ENCODE peak calls at places on chromosome 9, in seven cellular contexts. K, T, J, G, N, D and U are unnamed samples.

GRCh38 chr9:129210125-129210524 is 32.1 kb upstream of the IER5L start:
- DNase-seq in K (no peak), T (no peak), J (no peak), G (no peak), N (no peak), D (no peak), U (no peak)

GRCh38 chr9:103245369-103245768 is 250.2 kb downstream of the CYLC2 start:
- DNase-seq in K (no peak), T (no peak), J (no peak), G (no peak), N (no peak), D (no peak), U (no peak)

GRCh38 chr9:3963266-3964019 is 336.4 kb downstream of the GLIS3 start:
- DNase-seq in K (no peak), T (peak; percentile 24), J (no peak), G (no peak), N (peak; percentile 26), D (no peak), U (no peak)

GRCh38 chr9:127580371-127580770 is 31.7 kb upstream of the STXBP1 start:
- DNase-seq in K (no peak), T (no peak), J (no peak), G (no peak), N (no peak), D (no peak), U (no peak)

GRCh38 chr9:133910855-133911514 is 81.1 kb downstream of the VAV2 start:
- DNase-seq in K (no peak), T (no peak), J (no peak), G (no peak), N (peak; percentile 39), D (no peak), U (no peak)

GRCh38 chr9:37542488-37542887 is 33.7 kb downstream of the FBXO10 start:
- DNase-seq in K (no peak), T (no peak), J (no peak), G (no peak), N (no peak), D (no peak), U (no peak)

GRCh38 chr9:77176686-77177142 is 620 bp upstream of the VPS13A start:
- DNase-seq in K (no peak), T (no peak), J (no peak), G (no peak), N (no peak), D (no peak), U (peak; percentile 90)

GRCh38 chr9:125659954-125660353 is 47.1 kb downstream of the MAPKAP1 start:
- DNase-seq in K (no peak), T (peak; percentile 62), J (no peak), G (no peak), N (no peak), D (no peak), U (no peak)

GRCh38 chr9:107029146-107029545 is 166.2 kb downstream of the ZNF462 start:
- DNase-seq in K (no peak), T (no peak), J (no peak), G (no peak), N (no peak), D (no peak), U (no peak)

GRCh38 chr9:107019216-107019615 is 156.2 kb downstream of the ZNF462 start:
- DNase-seq in K (no peak), T (no peak), J (no peak), G (no peak), N (no peak), D (no peak), U (no peak)

GRCh38 chr9:107020040-107020530 is 157.1 kb downstream of the ZNF462 start:
- DNase-seq in K (no peak), T (no peak), J (no peak), G (peak; percentile 55), N (no peak), D (no peak), U (no peak)

DNA sequence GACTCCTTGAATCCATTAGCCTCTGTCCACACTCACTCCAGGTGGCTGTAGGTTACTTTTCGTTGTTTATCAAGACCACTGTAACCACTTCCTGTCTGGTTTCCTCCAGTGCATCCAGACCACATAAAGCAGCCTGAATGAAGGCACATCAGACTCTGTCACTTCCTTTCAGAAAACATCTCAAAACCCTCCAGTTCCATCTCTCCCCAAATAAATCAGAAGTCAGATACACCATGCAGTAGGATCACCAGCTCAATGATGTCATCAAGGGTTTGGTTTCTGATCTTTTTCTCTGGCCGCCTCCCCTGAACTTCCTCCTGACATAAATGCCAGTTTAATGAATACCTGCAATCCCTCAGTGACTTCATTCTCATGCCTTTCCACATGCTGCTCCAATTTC is 161.2 kb downstream of the ZNF462 start:
- DNase-seq in K (no peak), T (no peak), J (no peak), G (no peak), N (no peak), D (no peak), U (no peak)
- TF ChIP-seq POLR2AphosphoS5 in K (no peak), T (no peak), J (no peak), G (no peak), N (no peak), D (no peak), U (no peak)

DNA sequence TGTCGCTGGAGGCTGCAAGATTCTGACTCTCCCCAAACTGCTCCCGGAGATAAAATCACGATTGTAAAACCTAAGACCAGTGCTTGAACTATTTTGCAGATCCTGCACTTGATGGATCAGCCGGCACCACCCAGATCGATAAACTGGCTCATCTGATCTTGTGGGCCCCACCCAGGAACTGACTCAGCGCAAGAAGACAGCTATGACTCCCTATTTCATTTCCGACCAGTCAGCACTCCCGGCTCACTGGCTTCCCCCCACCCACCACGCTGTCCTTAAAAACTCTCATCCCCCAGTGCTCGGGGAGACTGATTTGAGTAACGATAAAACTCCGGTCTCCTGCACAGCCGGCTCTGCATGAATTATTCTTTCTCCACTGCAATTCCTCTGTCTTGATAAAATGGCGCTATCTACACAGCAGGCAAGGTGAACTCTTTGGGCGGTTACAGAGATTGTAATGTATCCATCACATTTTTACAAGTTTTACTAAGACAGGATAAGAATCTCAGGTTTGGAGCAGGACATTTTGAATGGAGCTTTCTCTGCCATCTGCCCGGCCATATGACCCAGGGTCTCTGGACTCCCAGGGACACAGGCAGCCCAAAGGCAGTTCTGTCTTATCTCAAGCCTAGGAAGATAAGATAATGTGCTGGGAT is 10.6 kb upstream of the PPP1R26 start:
- DNase-seq in K (no peak), T (no peak), J (no peak), G (no peak), N (no peak), D (no peak), U (no peak)
- TF ChIP-seq POLR2AphosphoS5 in K (no peak), T (no peak), J (no peak), G (no peak), N (no peak), D (no peak), U (no peak)

GRCh38 chr9:120716483-120716882 is 2.2 kb upstream of the MEGF9 start:
- DNase-seq in K (no peak), T (no peak), J (no peak), G (no peak), N (no peak), D (no peak), U (no peak)
- TF ChIP-seq POLR2AphosphoS5 in K (no peak), T (no peak), J (no peak), G (no peak), N (no peak), D (no peak), U (no peak)

DNA sequence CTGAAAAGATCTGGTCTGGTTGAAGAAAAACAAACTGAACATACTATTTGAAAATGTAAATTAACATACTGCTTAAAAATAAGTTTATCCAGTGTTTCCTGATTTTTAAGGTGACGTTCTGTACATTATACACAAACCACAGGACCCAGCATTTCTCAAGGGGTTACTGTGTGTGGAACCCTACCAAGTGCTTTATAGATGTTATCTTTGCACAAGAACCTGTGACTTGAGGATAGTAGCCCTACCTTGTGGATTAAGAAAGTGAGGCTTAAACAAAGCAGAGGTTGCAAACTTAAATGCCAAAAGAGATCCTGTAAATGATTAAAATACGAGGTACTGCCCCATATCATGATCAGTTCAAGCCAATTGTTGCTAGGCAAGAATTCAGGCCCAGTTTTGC is 4.7 kb downstream of the KLF9 start:
- DNase-seq in K (no peak), T (no peak), J (no peak), G (no peak), N (no peak), D (no peak), U (no peak)
- TF ChIP-seq POLR2AphosphoS5 in K (no peak), T (no peak), J (no peak), G (peak; percentile 3), N (peak; percentile 24), D (no peak), U (no peak)

GRCh38 chr9:95772320-95773060 is 103.0 kb upstream of the ERCC6L2 start:
- DNase-seq in K (no peak), T (no peak), J (no peak), G (no peak), N (no peak), D (peak; percentile 64), U (no peak)

GRCh38 chr9:95770653-95771131 is 104.8 kb upstream of the ERCC6L2 start:
- DNase-seq in K (no peak), T (no peak), J (no peak), G (no peak), N (no peak), D (peak; percentile 68), U (no peak)

GRCh38 chr9:95769909-95770433 is 105.5 kb upstream of the ERCC6L2 start:
- DNase-seq in K (no peak), T (no peak), J (no peak), G (no peak), N (no peak), D (no peak), U (no peak)

GRCh38 chr9:95773061-95773433 is 102.4 kb upstream of the ERCC6L2 start:
- DNase-seq in K (no peak), T (no peak), J (no peak), G (no peak), N (no peak), D (no peak), U (no peak)

GRCh38 chr9:95771556-95772280 is 103.8 kb upstream of the ERCC6L2 start:
- DNase-seq in K (no peak), T (no peak), J (no peak), G (no peak), N (peak; percentile 27), D (no peak), U (no peak)
- TF ChIP-seq POLR2AphosphoS5 in K (no peak), T (no peak), J (no peak), G (no peak), N (no peak), D (no peak), U (no peak)

DNA sequence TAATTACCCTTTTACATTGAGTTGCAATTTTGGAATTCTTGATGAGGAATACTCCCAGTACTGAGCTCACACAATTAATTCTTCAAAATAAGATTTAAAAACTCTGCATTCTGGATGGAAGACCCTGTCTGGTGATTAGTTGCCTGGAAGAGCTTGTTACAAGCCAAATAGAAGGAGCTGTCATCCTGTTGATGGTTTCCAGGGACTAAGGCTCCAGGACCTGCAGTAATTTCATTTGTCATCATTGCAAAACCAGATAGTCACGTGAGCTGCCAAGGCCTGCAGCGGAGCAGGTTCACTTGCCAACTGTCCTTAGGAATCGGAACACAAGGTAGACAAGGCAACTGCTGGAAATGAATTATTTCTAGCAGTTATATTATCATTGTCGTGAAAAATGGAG is 597.7 kb downstream of the CCDC171 start:
- DNase-seq in K (no peak), T (no peak), J (no peak), G (no peak), N (no peak), D (no peak), U (no peak)
- TF ChIP-seq POLR2AphosphoS5 in K (no peak), T (no peak), J (no peak), G (no peak), N (peak; percentile 30), D (no peak), U (peak; percentile 56)